ENCODE peak calls at places on chromosomes 2 and 18, in seven cellular contexts. One of them, this sample, is unnamed.

GRCh38 chr18:12990128-12990485 is 1.1 kb upstream of the CEP192 start:
- DNase-seq in trophoblast cell: no peak
- DNase-seq in mesenchymal stem cell: peak; percentile 1
- DNase-seq in IMR-90: no peak
- DNase-seq in H1: no peak
- DNase-seq in mesendoderm: no peak
- DNase-seq in H9: no peak
- DNase-seq in this sample: no peak

GRCh38 chr2:239387811-239388210 is 13.0 kb downstream of the HDAC4 start:
- DNase-seq in mesendoderm: no peak
- DNase-seq in IMR-90: no peak
- DNase-seq in mesenchymal stem cell: no peak
- DNase-seq in trophoblast cell: no peak
- DNase-seq in H1: no peak
- DNase-seq in H9: no peak
- DNase-seq in this sample: no peak

GRCh38 chr2:134218928-134219707 is 34.8 kb upstream of the MGAT5 start:
- DNase-seq in mesendoderm: no peak
- DNase-seq in H1: no peak
- DNase-seq in IMR-90: no peak
- DNase-seq in H9: no peak
- DNase-seq in trophoblast cell: peak; percentile 47
- DNase-seq in mesenchymal stem cell: peak; percentile 45
- DNase-seq in this sample: no peak

GRCh38 chr2:239676716-239677454 is 276.1 kb upstream of the HDAC4 start:
- DNase-seq in IMR-90: no peak
- DNase-seq in trophoblast cell: no peak
- DNase-seq in mesenchymal stem cell: no peak
- DNase-seq in H1: no peak
- DNase-seq in H9: no peak
- DNase-seq in mesendoderm: no peak
- DNase-seq in this sample: no peak

GRCh38 chr2:235500761-235501662 is 7.2 kb downstream of the AGAP1 start:
- DNase-seq in mesenchymal stem cell: peak; percentile 83
- DNase-seq in trophoblast cell: no peak
- DNase-seq in IMR-90: peak; percentile 71
- DNase-seq in H9: no peak
- DNase-seq in H1: no peak
- DNase-seq in mesendoderm: peak; percentile 81
- DNase-seq in this sample: no peak

GRCh38 chr2:47520825-47521665 is 118.1 kb downstream of the MSH2 start:
- DNase-seq in IMR-90: peak; percentile 61
- DNase-seq in trophoblast cell: peak; percentile 53
- DNase-seq in mesendoderm: no peak
- DNase-seq in H9: peak; percentile 64
- DNase-seq in mesenchymal stem cell: no peak
- DNase-seq in H1: peak; percentile 61
- DNase-seq in this sample: no peak

GRCh38 chr2:189192766-189193165 is 13.2 kb upstream of the COL5A2 start:
- DNase-seq in mesenchymal stem cell: no peak
- DNase-seq in IMR-90: no peak
- DNase-seq in H1: no peak
- DNase-seq in mesendoderm: peak; percentile 89
- DNase-seq in trophoblast cell: no peak
- DNase-seq in H9: no peak
- DNase-seq in this sample: no peak

GRCh38 chr18:10851824-10852225 is 297.5 kb downstream of the PIEZO2 start:
- DNase-seq in H1: no peak
- DNase-seq in mesendoderm: peak; percentile 61
- DNase-seq in H9: no peak
- DNase-seq in IMR-90: peak; percentile 81
- DNase-seq in trophoblast cell: peak; percentile 73
- DNase-seq in mesenchymal stem cell: peak; percentile 76
- DNase-seq in this sample: peak; percentile 35

DNA sequence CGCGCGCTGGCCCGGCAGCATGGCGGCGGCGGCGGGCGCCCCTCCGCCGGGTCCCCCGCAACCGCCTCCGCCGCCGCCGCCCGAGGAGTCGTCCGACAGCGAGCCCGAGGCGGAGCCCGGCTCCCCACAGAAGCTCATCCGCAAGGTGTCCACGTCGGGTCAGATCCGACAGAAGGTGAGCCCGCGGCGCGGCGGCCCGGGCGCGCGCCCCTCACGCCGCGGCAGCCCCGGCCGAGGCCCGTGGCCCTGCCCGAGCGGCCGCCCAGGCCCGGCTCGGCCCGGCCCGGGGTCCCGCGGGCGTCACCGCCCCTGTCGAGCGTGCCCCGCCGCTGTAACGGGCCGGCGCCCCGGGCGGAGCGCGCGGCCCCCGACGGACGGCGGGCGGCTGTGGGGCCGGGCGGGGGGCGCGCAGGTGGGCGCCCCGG is 218 bp downstream of the DGKD start:
- DNase-seq in trophoblast cell: no peak
- DNase-seq in mesenchymal stem cell: no peak
- DNase-seq in mesendoderm: no peak
- DNase-seq in IMR-90: no peak
- DNase-seq in H9: no peak
- DNase-seq in H1: no peak
- DNase-seq in this sample: no peak
- H3K9ac ChIP-seq in trophoblast cell: peak overlapping the region; percentile 92
- H3K9ac ChIP-seq in mesenchymal stem cell: no peak overlapping the region
- H3K9ac ChIP-seq in mesendoderm: peak overlapping the region; percentile 76
- H3K9ac ChIP-seq in IMR-90: peak overlapping the region; percentile 93
- H3K9ac ChIP-seq in H9: peak overlapping the region; percentile 43
- H3K9ac ChIP-seq in H1: peak overlapping the region; percentile 45
- H3K9ac ChIP-seq in this sample: peak overlapping the region; percentile 82

GRCh38 chr2:73986085-73986680 is 1.5 kb downstream of the TET3 start:
- DNase-seq in mesenchymal stem cell: no peak
- DNase-seq in mesendoderm: no peak
- DNase-seq in H1: no peak
- DNase-seq in trophoblast cell: no peak
- DNase-seq in IMR-90: no peak
- DNase-seq in H9: no peak
- DNase-seq in this sample: no peak

GRCh38 chr2:73984203-73984921 is at the start of gene TET3:
- DNase-seq in mesenchymal stem cell: no peak
- DNase-seq in IMR-90: no peak
- DNase-seq in mesendoderm: no peak
- DNase-seq in H1: peak; percentile 70
- DNase-seq in trophoblast cell: no peak
- DNase-seq in H9: peak; percentile 40
- DNase-seq in this sample: no peak

GRCh38 chr2:73983322-73984202 is 1.1 kb upstream of the TET3 start:
- DNase-seq in trophoblast cell: peak; percentile 98
- DNase-seq in IMR-90: no peak
- DNase-seq in H9: peak; percentile 75
- DNase-seq in H1: peak; percentile 73
- DNase-seq in mesendoderm: peak; percentile 76
- DNase-seq in mesenchymal stem cell: no peak
- DNase-seq in this sample: no peak

GRCh38 chr2:73985318-73986084 is 791 bp downstream of the TET3 start:
- DNase-seq in H9: no peak
- DNase-seq in trophoblast cell: peak; percentile 42
- DNase-seq in IMR-90: no peak
- DNase-seq in H1: no peak
- DNase-seq in mesenchymal stem cell: no peak
- DNase-seq in mesendoderm: no peak
- DNase-seq in this sample: no peak

DNA sequence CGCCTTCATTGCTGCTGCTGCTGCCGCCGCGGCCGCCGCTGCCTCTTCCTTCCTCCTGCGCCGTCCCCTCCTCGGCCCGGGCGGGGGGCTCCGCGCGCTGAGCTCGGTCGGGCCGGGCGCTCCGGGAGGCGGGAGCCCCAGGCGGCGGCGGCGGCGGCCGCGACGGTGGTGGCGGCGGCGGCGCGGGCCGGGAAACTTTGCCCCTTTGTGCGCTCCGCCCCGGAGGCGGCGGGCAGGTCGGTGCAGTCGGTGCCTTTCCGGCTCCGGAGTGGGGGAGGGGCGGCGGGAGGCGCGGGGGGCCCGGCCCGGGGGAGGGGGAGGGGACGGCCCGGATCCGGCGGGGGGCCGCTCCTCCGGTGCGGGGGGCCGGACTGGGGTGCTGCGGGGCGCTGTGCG is 210 bp downstream of the TET3 start:
- DNase-seq in mesenchymal stem cell: no peak
- DNase-seq in H9: no peak
- DNase-seq in trophoblast cell: peak; percentile 35
- DNase-seq in mesendoderm: no peak
- DNase-seq in H1: peak; percentile 72
- DNase-seq in IMR-90: no peak
- DNase-seq in this sample: no peak
- H3K4me1 ChIP-seq in mesenchymal stem cell: peaks cover 43% of the 10 kb centered on the region
- H3K4me1 ChIP-seq in H9: peaks cover 24% of the 10 kb centered on the region
- H3K4me1 ChIP-seq in trophoblast cell: peaks cover 46% of the 10 kb centered on the region
- H3K4me1 ChIP-seq in mesendoderm: peaks cover 24% of the 10 kb centered on the region
- H3K4me1 ChIP-seq in H1: peaks cover 20% of the 10 kb centered on the region
- H3K4me1 ChIP-seq in IMR-90: peaks cover 24% of the 10 kb centered on the region
- H3K4me1 ChIP-seq in this sample: peaks cover 33% of the 10 kb centered on the region

GRCh38 chr2:223526106-223526505 is 76.1 kb downstream of the SCG2 start:
- DNase-seq in H9: no peak
- DNase-seq in mesendoderm: no peak
- DNase-seq in mesenchymal stem cell: no peak
- DNase-seq in IMR-90: no peak
- DNase-seq in trophoblast cell: no peak
- DNase-seq in H1: no peak
- DNase-seq in this sample: no peak

GRCh38 chr2:223524066-223524465 is 78.1 kb downstream of the SCG2 start:
- DNase-seq in H9: no peak
- DNase-seq in IMR-90: no peak
- DNase-seq in mesendoderm: no peak
- DNase-seq in H1: no peak
- DNase-seq in mesenchymal stem cell: no peak
- DNase-seq in trophoblast cell: no peak
- DNase-seq in this sample: no peak

GRCh38 chr2:223530811-223531210 is 71.3 kb downstream of the SCG2 start:
- DNase-seq in IMR-90: no peak
- DNase-seq in trophoblast cell: no peak
- DNase-seq in mesendoderm: no peak
- DNase-seq in H9: no peak
- DNase-seq in H1: no peak
- DNase-seq in mesenchymal stem cell: no peak
- DNase-seq in this sample: no peak

GRCh38 chr2:223529676-223530075 is 72.5 kb downstream of the SCG2 start:
- DNase-seq in H1: no peak
- DNase-seq in mesendoderm: no peak
- DNase-seq in H9: no peak
- DNase-seq in trophoblast cell: peak; percentile 67
- DNase-seq in mesenchymal stem cell: no peak
- DNase-seq in IMR-90: no peak
- DNase-seq in this sample: no peak

DNA sequence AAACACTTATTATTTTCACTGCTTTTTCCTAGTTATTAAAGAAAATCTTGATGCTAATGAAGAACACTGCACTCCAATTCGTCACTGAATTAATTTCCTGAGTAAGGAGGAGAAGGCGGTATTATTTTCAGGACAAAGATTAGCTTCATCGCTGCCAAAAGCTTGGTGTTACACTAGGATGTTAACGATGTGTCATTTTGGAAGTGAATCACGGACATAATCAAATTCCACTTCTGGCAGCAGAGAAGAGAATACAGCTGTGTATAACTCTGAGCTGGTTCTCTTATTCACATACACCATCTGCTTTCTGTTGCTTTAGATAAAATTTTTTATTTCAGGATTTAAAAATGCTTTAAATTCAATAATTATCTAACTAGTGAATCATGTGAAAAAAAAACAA is 74.1 kb downstream of the SCG2 start:
- DNase-seq in H1: no peak
- DNase-seq in mesenchymal stem cell: no peak
- DNase-seq in mesendoderm: no peak
- DNase-seq in IMR-90: peak; percentile 78
- DNase-seq in trophoblast cell: no peak
- DNase-seq in H9: no peak
- DNase-seq in this sample: no peak
- H2AK5ac ChIP-seq in H1: no peak overlapping the region
- H2AK5ac ChIP-seq in mesenchymal stem cell: no peak overlapping the region
- H2AK5ac ChIP-seq in mesendoderm: no peak overlapping the region
- H2AK5ac ChIP-seq in IMR-90: no peak overlapping the region
- H2AK5ac ChIP-seq in trophoblast cell: no peak overlapping the region
- H2AK5ac ChIP-seq in H9: no peak overlapping the region
- H2AK5ac ChIP-seq in this sample: no peak overlapping the region

GRCh38 chr2:113175736-113176695 is 2.2 kb downstream of the PSD4 start:
- DNase-seq in IMR-90: no peak
- DNase-seq in mesenchymal stem cell: no peak
- DNase-seq in H1: no peak
- DNase-seq in mesendoderm: no peak
- DNase-seq in trophoblast cell: no peak
- DNase-seq in H9: no peak
- DNase-seq in this sample: no peak

GRCh38 chr2:113176696-113177355 is 3.1 kb downstream of the PSD4 start:
- DNase-seq in mesendoderm: no peak
- DNase-seq in IMR-90: no peak
- DNase-seq in H9: no peak
- DNase-seq in trophoblast cell: peak; percentile 71
- DNase-seq in mesenchymal stem cell: no peak
- DNase-seq in H1: no peak
- DNase-seq in this sample: no peak

GRCh38 chr2:113174369-113174735 is 581 bp downstream of the PSD4 start:
- DNase-seq in H9: no peak
- DNase-seq in mesenchymal stem cell: no peak
- DNase-seq in IMR-90: no peak
- DNase-seq in mesendoderm: no peak
- DNase-seq in H1: no peak
- DNase-seq in trophoblast cell: no peak
- DNase-seq in this sample: no peak

GRCh38 chr2:113173563-113174368 is at the start of gene PSD4:
- DNase-seq in H1: no peak
- DNase-seq in IMR-90: no peak
- DNase-seq in trophoblast cell: no peak
- DNase-seq in mesenchymal stem cell: no peak
- DNase-seq in H9: no peak
- DNase-seq in mesendoderm: peak; percentile 79
- DNase-seq in this sample: no peak

DNA sequence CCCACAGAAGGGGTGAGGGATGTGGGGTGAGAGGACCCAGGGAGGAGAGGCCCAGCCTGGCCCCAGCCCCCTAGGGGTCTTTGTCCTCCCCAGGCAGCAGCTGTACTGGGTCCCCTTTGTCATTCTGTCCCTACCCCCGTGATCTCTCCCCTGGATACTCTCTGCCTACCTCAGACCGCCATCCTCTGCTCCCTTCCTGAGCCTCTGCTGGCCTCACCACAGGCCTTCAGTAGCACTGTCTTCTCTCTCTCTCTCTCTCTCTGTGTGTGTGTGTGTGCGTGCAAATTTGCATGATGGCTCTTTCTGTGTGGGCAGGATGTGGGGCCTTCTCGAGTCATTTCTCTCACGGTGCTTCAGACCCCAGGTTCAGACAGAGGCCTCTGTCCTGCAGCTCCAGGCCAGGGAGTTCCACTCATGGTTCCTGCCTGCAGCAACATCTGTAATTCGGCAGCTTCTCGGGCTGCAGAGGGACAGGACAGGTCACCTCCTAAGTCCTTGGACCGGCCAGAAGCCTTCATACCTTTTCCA is 1.4 kb downstream of the PSD4 start:
- DNase-seq in mesenchymal stem cell: no peak
- DNase-seq in IMR-90: no peak
- DNase-seq in H1: no peak
- DNase-seq in trophoblast cell: no peak
- DNase-seq in H9: no peak
- DNase-seq in mesendoderm: peak; percentile 32
- DNase-seq in this sample: no peak
- H3K9ac ChIP-seq in mesenchymal stem cell: no peak overlapping the region
- H3K9ac ChIP-seq in IMR-90: no peak overlapping the region
- H3K9ac ChIP-seq in H1: no peak overlapping the region
- H3K9ac ChIP-seq in trophoblast cell: no peak overlapping the region
- H3K9ac ChIP-seq in H9: no peak overlapping the region
- H3K9ac ChIP-seq in mesendoderm: no peak overlapping the region
- H3K9ac ChIP-seq in this sample: no peak overlapping the region

GRCh38 chr2:105375001-105375561 is 23.8 kb downstream of the FHL2 start:
- DNase-seq in IMR-90: peak; percentile 90
- DNase-seq in H1: no peak
- DNase-seq in trophoblast cell: peak; percentile 53
- DNase-seq in mesenchymal stem cell: peak; percentile 79
- DNase-seq in H9: no peak
- DNase-seq in mesendoderm: no peak
- DNase-seq in this sample: no peak
- H3K4me1 ChIP-seq in IMR-90: peaks cover 57% of the 10 kb centered on the region
- H3K4me1 ChIP-seq in H1: no peaks in the 10 kb centered on the region
- H3K4me1 ChIP-seq in trophoblast cell: peaks cover 12% of the 10 kb centered on the region
- H3K4me1 ChIP-seq in mesenchymal stem cell: peaks cover 42% of the 10 kb centered on the region
- H3K4me1 ChIP-seq in H9: no peaks in the 10 kb centered on the region
- H3K4me1 ChIP-seq in mesendoderm: no peaks in the 10 kb centered on the region
- H3K4me1 ChIP-seq in this sample: peaks cover 5% of the 10 kb centered on the region

This sample was measured in neuronal stem cell.